ENCODE peak calls at places on chromosomes 11 and 22, in five cellular contexts. One of them, this sample, is unnamed. For H3K9me3, the result is how much of the 10 kb centered on the place peaks cover.

GRCh38 chr22:37340331-37341262 is 58.3 kb downstream of the CYTH4 start:
- DNase-seq in hepatocyte: no peak
- DNase-seq in CD4-positive, alpha-beta T cell: no peak
- DNase-seq in esophagus muscularis mucosa: no peak
- DNase-seq in PC-3: peak
- DNase-seq in this sample: no peak

GRCh38 chr11:67276821-67277230 is 10.6 kb downstream of the GRK2 start:
- DNase-seq in esophagus muscularis mucosa: no peak
- DNase-seq in CD4-positive, alpha-beta T cell: no peak
- DNase-seq in hepatocyte: no peak
- DNase-seq in PC-3: no peak
- DNase-seq in this sample: no peak

GRCh38 chr11:131686836-131687235 is 316.4 kb downstream of the NTM start:
- DNase-seq in esophagus muscularis mucosa: no peak
- DNase-seq in hepatocyte: no peak
- DNase-seq in CD4-positive, alpha-beta T cell: no peak
- DNase-seq in PC-3: no peak
- DNase-seq in this sample: no peak

GRCh38 chr11:32290783-32291182 is 144.6 kb downstream of the WT1 start:
- DNase-seq in CD4-positive, alpha-beta T cell: no peak
- DNase-seq in esophagus muscularis mucosa: no peak
- DNase-seq in hepatocyte: peak
- DNase-seq in PC-3: no peak
- DNase-seq in this sample: no peak

GRCh38 chr11:31641477-31642062 is 132.0 kb downstream of the ELP4 start:
- DNase-seq in CD4-positive, alpha-beta T cell: no peak
- DNase-seq in hepatocyte: peak
- DNase-seq in PC-3: peak
- DNase-seq in esophagus muscularis mucosa: no peak
- DNase-seq in this sample: no peak

GRCh38 chr22:31898406-31898805 is 45.9 kb upstream of the YWHAH start:
- DNase-seq in CD4-positive, alpha-beta T cell: no peak
- DNase-seq in esophagus muscularis mucosa: no peak
- DNase-seq in PC-3: no peak
- DNase-seq in hepatocyte: no peak
- DNase-seq in this sample: no peak

GRCh38 chr11:46450846-46451470 is 59.4 kb upstream of the CHRM4 start:
- DNase-seq in hepatocyte: no peak
- DNase-seq in CD4-positive, alpha-beta T cell: no peak
- DNase-seq in esophagus muscularis mucosa: no peak
- DNase-seq in PC-3: no peak
- DNase-seq in this sample: no peak

GRCh38 chr11:10302744-10303557 is 1.9 kb upstream of the ADM start:
- DNase-seq in PC-3: peak
- DNase-seq in esophagus muscularis mucosa: peak
- DNase-seq in hepatocyte: peak
- DNase-seq in CD4-positive, alpha-beta T cell: peak
- DNase-seq in this sample: peak

GRCh38 chr11:119691020-119691666 is 37.9 kb downstream of the NECTIN1 start:
- DNase-seq in PC-3: no peak
- DNase-seq in esophagus muscularis mucosa: no peak
- DNase-seq in hepatocyte: no peak
- DNase-seq in CD4-positive, alpha-beta T cell: no peak
- DNase-seq in this sample: no peak

GRCh38 chr11:94528551-94528950 is 15.2 kb upstream of the FUT4 start:
- DNase-seq in CD4-positive, alpha-beta T cell: no peak
- DNase-seq in esophagus muscularis mucosa: no peak
- DNase-seq in hepatocyte: no peak
- DNase-seq in PC-3: peak
- DNase-seq in this sample: no peak

GRCh38 chr11:3157381-3158130 is 7.6 kb downstream of the OSBPL5 start:
- DNase-seq in PC-3: peak
- DNase-seq in CD4-positive, alpha-beta T cell: no peak
- DNase-seq in esophagus muscularis mucosa: no peak
- DNase-seq in hepatocyte: no peak
- DNase-seq in this sample: no peak

GRCh38 chr11:118169300-118170140 is 6.9 kb downstream of the SCN2B start:
- DNase-seq in hepatocyte: no peak
- DNase-seq in PC-3: no peak
- DNase-seq in CD4-positive, alpha-beta T cell: no peak
- DNase-seq in esophagus muscularis mucosa: no peak
- DNase-seq in this sample: no peak

GRCh38 chr11:11993814-11994213 is 14.6 kb downstream of the DKK3 start:
- DNase-seq in PC-3: peak
- DNase-seq in esophagus muscularis mucosa: no peak
- DNase-seq in hepatocyte: peak
- DNase-seq in CD4-positive, alpha-beta T cell: no peak
- DNase-seq in this sample: no peak

GRCh38 chr11:79232346-79232745 is 208.5 kb downstream of the TENM4 start:
- DNase-seq in PC-3: no peak
- DNase-seq in CD4-positive, alpha-beta T cell: no peak
- DNase-seq in hepatocyte: no peak
- DNase-seq in esophagus muscularis mucosa: no peak
- DNase-seq in this sample: no peak

GRCh38 chr11:62398011-62398994 is 20.5 kb upstream of the SCGB1A1 start:
- DNase-seq in esophagus muscularis mucosa: no peak
- DNase-seq in CD4-positive, alpha-beta T cell: no peak
- DNase-seq in hepatocyte: peak
- DNase-seq in PC-3: no peak
- DNase-seq in this sample: no peak

GRCh38 chr11:67452141-67452952 is at the start of gene GPR152:
- DNase-seq in hepatocyte: no peak
- DNase-seq in CD4-positive, alpha-beta T cell: no peak
- DNase-seq in PC-3: no peak
- DNase-seq in esophagus muscularis mucosa: no peak
- DNase-seq in this sample: no peak

GRCh38 chr11:67645521-67646457 is 4.7 kb downstream of the ACY3 start:
- DNase-seq in PC-3: no peak
- DNase-seq in esophagus muscularis mucosa: no peak
- DNase-seq in hepatocyte: no peak
- DNase-seq in CD4-positive, alpha-beta T cell: no peak
- DNase-seq in this sample: no peak

GRCh38 chr11:10317281-10317755 is 12.4 kb downstream of the ADM start:
- DNase-seq in PC-3: no peak
- DNase-seq in CD4-positive, alpha-beta T cell: no peak
- DNase-seq in hepatocyte: no peak
- DNase-seq in esophagus muscularis mucosa: no peak
- DNase-seq in this sample: no peak

GRCh38 chr11:44625759-44626523 is 60.5 kb downstream of the CD82 start:
- DNase-seq in esophagus muscularis mucosa: peak
- DNase-seq in hepatocyte: peak
- DNase-seq in CD4-positive, alpha-beta T cell: no peak
- DNase-seq in PC-3: no peak
- DNase-seq in this sample: no peak

GRCh38 chr11:24524156-24524555 is 27.3 kb downstream of the LUZP2 start:
- DNase-seq in hepatocyte: no peak
- DNase-seq in esophagus muscularis mucosa: no peak
- DNase-seq in PC-3: no peak
- DNase-seq in CD4-positive, alpha-beta T cell: no peak
- DNase-seq in this sample: no peak

GRCh38 chr11:87970762-87971161 is 204.5 kb downstream of the RAB38 start:
- DNase-seq in esophagus muscularis mucosa: no peak
- DNase-seq in hepatocyte: no peak
- DNase-seq in PC-3: no peak
- DNase-seq in CD4-positive, alpha-beta T cell: no peak
- DNase-seq in this sample: no peak

GRCh38 chr11:122850076-122850631 is 11.9 kb downstream of the CRTAM start:
- DNase-seq in esophagus muscularis mucosa: peak
- DNase-seq in hepatocyte: peak
- DNase-seq in CD4-positive, alpha-beta T cell: no peak
- DNase-seq in PC-3: no peak
- DNase-seq in this sample: no peak

GRCh38 chr22:47032091-47032943 is 269.9 kb downstream of the TBC1D22A start:
- DNase-seq in hepatocyte: no peak
- DNase-seq in CD4-positive, alpha-beta T cell: no peak
- DNase-seq in esophagus muscularis mucosa: no peak
- DNase-seq in PC-3: no peak
- DNase-seq in this sample: no peak

GRCh38 chr11:45847908-45848316 is 637 bp downstream of the CRY2 start:
- DNase-seq in hepatocyte: peak
- DNase-seq in CD4-positive, alpha-beta T cell: no peak
- DNase-seq in esophagus muscularis mucosa: no peak
- DNase-seq in PC-3: peak
- DNase-seq in this sample: peak

GRCh38 chr22:22226448-22227187 is 18.0 kb upstream of the VPREB1 start:
- DNase-seq in esophagus muscularis mucosa: no peak
- DNase-seq in PC-3: no peak
- DNase-seq in CD4-positive, alpha-beta T cell: no peak
- DNase-seq in hepatocyte: no peak
- DNase-seq in this sample: no peak

GRCh38 chr11:117022526-117022925 is 75.7 kb downstream of the SIK3 start:
- DNase-seq in hepatocyte: no peak
- DNase-seq in PC-3: no peak
- DNase-seq in esophagus muscularis mucosa: no peak
- DNase-seq in CD4-positive, alpha-beta T cell: no peak
- DNase-seq in this sample: no peak

GRCh38 chr11:134441706-134442105 is 29.7 kb upstream of the B3GAT1 start:
- DNase-seq in hepatocyte: no peak
- DNase-seq in esophagus muscularis mucosa: no peak
- DNase-seq in PC-3: no peak
- DNase-seq in CD4-positive, alpha-beta T cell: no peak
- DNase-seq in this sample: no peak
- H3K9me3 ChIP-seq in hepatocyte: under half
- H3K9me3 ChIP-seq in esophagus muscularis mucosa: under half
- H3K9me3 ChIP-seq in PC-3: under half
- H3K9me3 ChIP-seq in CD4-positive, alpha-beta T cell: under half
- H3K9me3 ChIP-seq in this sample: under half

GRCh38 chr22:49657275-49657973 is 170.2 kb downstream of the BRD1 start:
- DNase-seq in CD4-positive, alpha-beta T cell: peak
- DNase-seq in esophagus muscularis mucosa: no peak
- DNase-seq in hepatocyte: no peak
- DNase-seq in PC-3: no peak
- DNase-seq in this sample: peak
- H3K9me3 ChIP-seq in CD4-positive, alpha-beta T cell: under half
- H3K9me3 ChIP-seq in esophagus muscularis mucosa: under half
- H3K9me3 ChIP-seq in hepatocyte: under half
- H3K9me3 ChIP-seq in PC-3: under half
- H3K9me3 ChIP-seq in this sample: under half

GRCh38 chr22:29331213-29331612 is 15.7 kb upstream of the RASL10A start:
- DNase-seq in esophagus muscularis mucosa: no peak
- DNase-seq in hepatocyte: no peak
- DNase-seq in CD4-positive, alpha-beta T cell: no peak
- DNase-seq in PC-3: no peak
- DNase-seq in this sample: no peak
- H3K9me3 ChIP-seq in esophagus muscularis mucosa: under half
- H3K9me3 ChIP-seq in hepatocyte: under half
- H3K9me3 ChIP-seq in CD4-positive, alpha-beta T cell: under half
- H3K9me3 ChIP-seq in PC-3: under half
- H3K9me3 ChIP-seq in this sample: under half

DNA sequence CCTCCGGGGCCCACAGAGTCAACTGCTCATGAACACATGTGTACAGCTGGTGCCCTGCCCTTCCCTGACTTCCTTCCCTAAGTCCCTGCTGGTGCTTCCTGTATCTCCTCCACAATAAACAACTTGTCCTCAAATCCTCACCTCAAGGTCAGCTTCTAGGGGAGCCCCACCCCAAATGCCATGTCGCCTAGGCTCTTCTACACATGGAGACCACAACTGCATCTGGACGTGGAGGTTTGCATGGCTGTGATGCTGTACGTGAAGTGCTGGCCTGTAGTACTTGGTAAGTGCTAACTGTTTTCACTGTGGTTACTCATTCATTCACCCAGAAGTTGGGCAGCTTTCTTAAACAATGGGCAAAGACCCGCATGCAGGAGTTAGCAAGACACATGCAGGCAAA is 359.5 kb downstream of the SHANK2 start:
- DNase-seq in PC-3: no peak
- DNase-seq in hepatocyte: no peak
- DNase-seq in esophagus muscularis mucosa: no peak
- DNase-seq in CD4-positive, alpha-beta T cell: no peak
- DNase-seq in this sample: no peak
- H3K9me3 ChIP-seq in PC-3: under half
- H3K9me3 ChIP-seq in hepatocyte: under half
- H3K9me3 ChIP-seq in esophagus muscularis mucosa: under half
- H3K9me3 ChIP-seq in CD4-positive, alpha-beta T cell: under half
- H3K9me3 ChIP-seq in this sample: under half

DNA sequence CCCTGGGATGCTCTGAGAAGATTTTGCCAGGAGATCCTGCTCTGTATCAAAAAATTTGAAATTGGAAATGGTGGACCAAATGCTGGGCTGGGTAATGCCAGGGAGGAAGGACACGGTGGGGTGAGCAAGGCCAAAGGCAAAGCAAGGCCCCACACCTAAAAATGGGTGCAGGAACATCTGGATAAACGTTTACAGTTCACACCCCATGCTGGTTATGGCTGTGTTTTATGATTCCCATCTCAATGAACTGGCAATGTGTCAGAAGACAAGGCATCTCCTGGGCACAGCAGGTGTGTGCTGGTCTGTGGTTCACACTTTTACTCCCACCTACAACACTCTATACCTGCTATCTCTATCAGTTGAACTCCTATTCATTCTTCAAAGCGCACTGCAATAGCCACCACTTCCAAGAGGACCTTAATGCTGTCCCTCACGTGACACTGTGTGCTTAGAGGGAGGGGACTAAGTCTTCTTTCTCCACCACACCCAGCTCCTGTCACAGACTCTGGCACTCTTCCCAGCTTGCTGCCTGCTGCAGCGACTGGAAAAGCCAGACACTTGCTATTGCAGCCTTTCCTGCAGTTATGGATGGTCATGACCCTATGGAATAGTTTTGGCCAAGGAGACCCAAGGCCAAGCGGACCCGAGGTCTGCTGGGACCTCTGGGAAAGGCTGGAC is 277.5 kb downstream of the CTTN start:
- DNase-seq in CD4-positive, alpha-beta T cell: no peak
- DNase-seq in hepatocyte: peak
- DNase-seq in esophagus muscularis mucosa: no peak
- DNase-seq in PC-3: peak
- DNase-seq in this sample: no peak
- H3K9me3 ChIP-seq in CD4-positive, alpha-beta T cell: under half
- H3K9me3 ChIP-seq in hepatocyte: under half
- H3K9me3 ChIP-seq in esophagus muscularis mucosa: under half
- H3K9me3 ChIP-seq in PC-3: under half
- H3K9me3 ChIP-seq in this sample: under half

DNA sequence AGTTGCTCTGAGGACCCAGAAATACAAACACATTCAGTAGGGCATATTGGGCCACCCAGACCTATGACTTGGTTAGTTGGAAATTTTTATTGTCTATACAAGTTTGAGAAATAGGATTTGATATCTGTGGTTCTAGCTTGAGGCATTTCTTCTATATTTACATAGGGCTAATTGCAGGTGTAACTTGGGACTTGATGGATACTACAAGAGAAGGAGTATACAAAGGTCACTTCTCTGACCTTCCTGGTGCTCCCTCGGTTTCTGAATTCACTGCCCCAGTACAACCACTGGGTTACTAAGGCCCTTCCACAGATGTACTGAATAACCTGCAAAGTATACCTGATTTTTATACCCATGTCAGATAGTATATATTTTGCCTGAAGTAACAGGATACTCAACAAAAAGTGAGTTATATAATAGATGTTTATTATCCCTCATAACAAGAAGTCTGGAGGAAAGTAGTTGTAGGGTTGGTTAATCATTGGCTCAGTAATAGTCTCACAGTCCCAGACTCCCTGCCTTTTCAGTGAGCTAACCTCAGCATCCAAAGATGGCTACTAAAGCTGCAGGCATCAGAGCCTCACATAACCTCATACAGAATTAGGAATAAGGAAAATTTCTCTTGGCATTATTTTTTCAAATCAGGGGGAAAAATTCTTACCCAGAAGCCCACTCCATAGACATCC is 8.8 kb upstream of the PGR start:
- DNase-seq in hepatocyte: no peak
- DNase-seq in CD4-positive, alpha-beta T cell: no peak
- DNase-seq in esophagus muscularis mucosa: no peak
- DNase-seq in PC-3: no peak
- DNase-seq in this sample: no peak
- H3K9me3 ChIP-seq in hepatocyte: under half
- H3K9me3 ChIP-seq in CD4-positive, alpha-beta T cell: under half
- H3K9me3 ChIP-seq in esophagus muscularis mucosa: under half
- H3K9me3 ChIP-seq in PC-3: under half
- H3K9me3 ChIP-seq in this sample: under half

This sample was measured in T-helper 17 cell.